ENCODE peak calls at places on chromosomes 1 and 21, in five cellular contexts. M, V, E, H and B are unnamed samples.

GRCh38 chr1:24391882-24392603 is 21.5 kb downstream of the STPG1 start:
- DNase-seq in M (peak; percentile 67), V (no peak), E (peak; percentile 59), H (peak; percentile 54), B (peak; percentile 72)

GRCh38 chr1:110492573-110492972 is 26.4 kb downstream of the KCNA10 start:
- DNase-seq in M (no peak), V (no peak), E (no peak), H (no peak), B (no peak)

GRCh38 chr21:38623552-38623951 is 125.3 kb upstream of the ERG start:
- DNase-seq in M (no peak), V (no peak), E (no peak), H (no peak), B (no peak)

GRCh38 chr1:154876842-154877369 is 6.8 kb upstream of the KCNN3 start:
- DNase-seq in M (no peak), V (no peak), E (no peak), H (no peak), B (no peak)

GRCh38 chr1:5975133-5975880 is 16.9 kb downstream of the NPHP4 start:
- DNase-seq in M (peak; percentile 73), V (no peak), E (peak; percentile 33), H (peak; percentile 64), B (peak; percentile 75)

GRCh38 chr1:171206956-171207355 is 21.9 kb downstream of the FMO2 start:
- DNase-seq in M (no peak), V (no peak), E (no peak), H (no peak), B (no peak)

GRCh38 chr1:21801100-21801499 is 11.0 kb upstream of the LDLRAD2 start:
- DNase-seq in M (no peak), V (peak; percentile 48), E (peak; percentile 91), H (no peak), B (peak; percentile 56)

GRCh38 chr1:54331091-54331772 is 75.0 kb downstream of the SSBP3 start:
- DNase-seq in M (no peak), V (no peak), E (no peak), H (peak; percentile 88), B (no peak)

GRCh38 chr1:6208723-6209660 is 3.1 kb downstream of the RNF207 start:
- DNase-seq in M (peak; percentile 52), V (no peak), E (no peak), H (peak; percentile 55), B (peak; percentile 55)

GRCh38 chr1:154784924-154785531 is 85.1 kb downstream of the KCNN3 start:
- DNase-seq in M (peak; percentile 9), V (no peak), E (no peak), H (no peak), B (no peak)

GRCh38 chr1:18651727-18652126 is 21.1 kb downstream of the PAX7 start:
- DNase-seq in M (no peak), V (no peak), E (no peak), H (no peak), B (no peak)

GRCh38 chr1:159444507-159444906 is 5.0 kb downstream of the OR10J1 start:
- DNase-seq in M (no peak), V (no peak), E (no peak), H (no peak), B (no peak)

GRCh38 chr1:2529776-2530500 is at the start of gene HES5:
- DNase-seq in M (no peak), V (no peak), E (no peak), H (no peak), B (no peak)

GRCh38 chr21:32929633-32930038 is 96.1 kb upstream of the OLIG2 start:
- DNase-seq in M (no peak), V (no peak), E (no peak), H (no peak), B (no peak)

GRCh38 chr1:16215882-16216753 is 3.7 kb upstream of the ARHGEF19 start:
- DNase-seq in M (peak; percentile 87), V (no peak), E (peak; percentile 83), H (peak; percentile 43), B (peak; percentile 81)

GRCh38 chr1:182279724-182280506 is 111.7 kb downstream of the GLUL start:
- DNase-seq in M (no peak), V (no peak), E (no peak), H (peak; percentile 40), B (no peak)

GRCh38 chr1:15950763-15951295 is 25.1 kb downstream of the ZBTB17 start:
- DNase-seq in M (peak; percentile 77), V (no peak), E (no peak), H (peak; percentile 46), B (peak; percentile 85)

GRCh38 chr1:88145752-88146151 is 538.3 kb upstream of the PKN2 start:
- DNase-seq in M (no peak), V (no peak), E (no peak), H (no peak), B (no peak)

GRCh38 chr1:9202240-9202870 is 32.2 kb upstream of the H6PD start:
- DNase-seq in M (no peak), V (no peak), E (no peak), H (no peak), B (no peak)

GRCh38 chr1:67747667-67748066 is 62.7 kb downstream of the GADD45A start:
- DNase-seq in M (peak; percentile 72), V (no peak), E (no peak), H (peak; percentile 92), B (peak; percentile 80)

GRCh38 chr1:47527653-47528272 is 89.9 kb downstream of the FOXD2 start:
- DNase-seq in M (no peak), V (no peak), E (peak; percentile 35), H (peak; percentile 8), B (no peak)

GRCh38 chr1:99728494-99729235 is 37.8 kb downstream of the FRRS1 start:
- DNase-seq in M (peak; percentile 55), V (no peak), E (peak; percentile 49), H (peak; percentile 24), B (peak; percentile 82)

GRCh38 chr1:228410015-228410414 is 3.4 kb upstream of the TRIM11 start:
- DNase-seq in M (peak; percentile 64), V (no peak), E (peak; percentile 38), H (peak; percentile 51), B (peak; percentile 61)

GRCh38 chr1:32872189-32872898 is 1.6 kb upstream of the FNDC5 start:
- DNase-seq in M (peak; percentile 53), V (no peak), E (no peak), H (no peak), B (peak; percentile 62)

GRCh38 chr1:180800945-180801344 is 111.8 kb upstream of the KIAA1614 start:
- DNase-seq in M (no peak), V (no peak), E (no peak), H (no peak), B (no peak)

GRCh38 chr1:170586942-170587593 is 55.1 kb downstream of the GORAB start:
- DNase-seq in M (peak; percentile 75), V (no peak), E (no peak), H (peak; percentile 89), B (peak; percentile 86)

GRCh38 chr1:159040206-159040605 is 30.5 kb downstream of the IFI16 start:
- DNase-seq in M (peak; percentile 50), V (no peak), E (no peak), H (peak; percentile 75), B (peak; percentile 44)

GRCh38 chr1:72397786-72398185 is 115.4 kb upstream of the NEGR1 start:
- DNase-seq in M (peak; percentile 84), V (no peak), E (no peak), H (peak; percentile 90), B (peak; percentile 82)

GRCh38 chr1:8055973-8056372 is 29.9 kb upstream of the ERRFI1 start:
- DNase-seq in M (peak; percentile 83), V (no peak), E (peak; percentile 90), H (peak; percentile 86), B (peak; percentile 69)

GRCh38 chr1:201594575-201595245 is 55.8 kb downstream of the NAV1 start:
- DNase-seq in M (peak; percentile 38), V (no peak), E (no peak), H (peak; percentile 28), B (peak; percentile 24)

GRCh38 chr1:111620412-111620971 is 903 bp downstream of the RAP1A start:
- DNase-seq in M (no peak), V (no peak), E (peak; percentile 25), H (peak; percentile 25), B (peak; percentile 29)

GRCh38 chr1:201546093-201546492 is 7.2 kb downstream of the NAV1 start:
- DNase-seq in M (no peak), V (no peak), E (peak; percentile 15), H (no peak), B (no peak)

GRCh38 chr1:29282924-29283803 is 46.8 kb downstream of the PTPRU start:
- DNase-seq in M (peak; percentile 60), V (no peak), E (peak; percentile 33), H (peak; percentile 40), B (peak; percentile 73)

GRCh38 chr1:19483261-19483660 is 2.1 kb downstream of the CAPZB start:
- DNase-seq in M (no peak), V (no peak), E (no peak), H (no peak), B (no peak)

GRCh38 chr1:82775402-82776000 is 974.8 kb downstream of the ADGRL2 start:
- DNase-seq in M (peak; percentile 46), V (peak; percentile 15), E (peak; percentile 26), H (peak; percentile 9), B (peak; percentile 48)

GRCh38 chr1:202698276-202698675 is 12.0 kb downstream of the SYT2 start:
- DNase-seq in M (no peak), V (no peak), E (no peak), H (no peak), B (no peak)

GRCh38 chr1:160637821-160638539 is 8.9 kb downstream of the SLAMF1 start:
- DNase-seq in M (peak; percentile 43), V (no peak), E (no peak), H (no peak), B (peak; percentile 3)

GRCh38 chr1:17109897-17110554 is 9.2 kb downstream of the PADI2 start:
- DNase-seq in M (no peak), V (no peak), E (no peak), H (no peak), B (no peak)

DNA sequence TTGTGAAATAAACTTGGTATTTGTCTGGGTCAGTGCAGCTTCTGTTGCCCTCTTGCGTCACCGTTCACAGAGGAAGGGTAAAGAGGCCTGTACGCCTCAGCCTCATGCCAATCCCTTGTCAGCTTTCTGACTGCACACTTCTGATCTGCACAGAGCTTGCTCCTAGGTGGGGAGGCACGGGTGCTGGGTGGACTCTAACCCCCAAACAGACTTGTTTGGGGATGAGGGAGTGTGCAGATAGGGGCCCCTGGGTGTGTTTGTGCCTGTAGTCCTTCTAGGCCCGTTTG is 803 bp upstream of the B4GALT2 start:
- DNase-seq in M (no peak), V (no peak), E (no peak), H (no peak), B (no peak)
- H3K4me3 ChIP-seq in M (no peak overlapping the region), V (peak overlapping the region; percentile 59), E (no peak overlapping the region), H (peak overlapping the region; percentile 70), B (peak overlapping the region; percentile 69)

GRCh38 chr1:40653851-40654537 is 11.5 kb downstream of the RIMS3 start:
- DNase-seq in M (peak; percentile 15), V (no peak), E (no peak), H (no peak), B (no peak)
- H3K4me3 ChIP-seq in M (no peak overlapping the region), V (no peak overlapping the region), E (no peak overlapping the region), H (no peak overlapping the region), B (no peak overlapping the region)

GRCh38 chr21:33976082-33976979 is 60.7 kb upstream of the ATP5PO start:
- DNase-seq in M (peak; percentile 87), V (peak; percentile 76), E (peak; percentile 100), H (peak; percentile 94), B (peak; percentile 77)
- H3K4me3 ChIP-seq in M (peak overlapping the region; percentile 10), V (no peak overlapping the region), E (peak overlapping the region; percentile 2), H (no peak overlapping the region), B (no peak overlapping the region)

DNA sequence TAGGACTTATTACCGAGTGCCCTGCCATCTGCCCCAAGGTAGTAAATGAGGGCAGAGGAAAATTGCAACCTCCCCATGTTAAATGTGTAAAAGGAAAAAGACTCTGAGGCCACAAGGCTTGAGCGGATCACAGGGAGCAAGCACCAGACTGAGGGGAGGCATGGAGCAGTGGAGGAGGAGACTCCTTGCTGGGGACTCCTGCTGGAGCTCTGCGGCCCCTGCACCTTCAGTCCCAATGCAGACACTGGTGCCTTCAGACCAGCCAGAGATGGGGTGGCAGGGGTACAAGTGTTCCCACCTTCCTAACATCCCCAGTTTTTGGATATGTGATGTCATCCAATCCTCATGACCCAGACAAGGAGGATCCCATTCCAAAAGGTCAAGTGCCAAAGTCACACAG is 128.4 kb upstream of the NGF start:
- DNase-seq in M (no peak), V (no peak), E (no peak), H (no peak), B (peak; percentile 18)
- H3K4me3 ChIP-seq in M (no peak overlapping the region), V (no peak overlapping the region), E (no peak overlapping the region), H (no peak overlapping the region), B (no peak overlapping the region)